ENCODE peak calls at places on chromosome 9, in six cellular contexts. A is uterus; L is Right ventricle myocardium superior; D is activated CD4-positive, alpha-beta T cell treated with anti-CD3 and anti-CD28 coated beads, Interleukin-2, amount 10 ng/mL, durations not matched to agents 7 days and 5 days; X is epithelial cell of esophagus; M is stimulated activated CD8-positive, alpha-beta memory T cell treated with anti-CD3 and anti-CD28 coated beads, Interleukin-4, amount 100 ng/mL, for 1 hour. S is an unnamed sample.

GRCh38 chr9:124280176-124280691 is 22.5 kb downstream of the NEK6 start:
- DNase-seq in A (peak; percentile 54), L (peak; percentile 70), D (no peak), X (peak; percentile 57), M (no peak), S (no peak)

GRCh38 chr9:21553441-21553840 is 71.3 kb upstream of the IFNE start:
- DNase-seq in A (no peak), L (no peak), D (no peak), X (no peak), M (no peak), S (no peak)

GRCh38 chr9:28598396-28598795 is 1025.1 kb upstream of the C9orf72 start:
- DNase-seq in A (no peak), L (no peak), D (no peak), X (no peak), M (no peak), S (no peak)

GRCh38 chr9:134662143-134662876 is 20.7 kb downstream of the COL5A1 start:
- DNase-seq in A (peak; percentile 87), L (peak; percentile 78), D (no peak), X (no peak), M (no peak), S (no peak)

GRCh38 chr9:115341401-115341800 is 223.4 kb upstream of the TNC start:
- DNase-seq in A (peak; percentile 17), L (no peak), D (no peak), X (no peak), M (no peak), S (no peak)

GRCh38 chr9:124197177-124198095 is 60.3 kb upstream of the NEK6 start:
- DNase-seq in A (no peak), L (peak; percentile 60), D (no peak), X (no peak), M (no peak), S (no peak)

GRCh38 chr9:115018547-115019435 is 88.4 kb upstream of the TNFSF8 start:
- DNase-seq in A (peak; percentile 72), L (no peak), D (no peak), X (no peak), M (no peak), S (no peak)

GRCh38 chr9:35813434-35814105 is 1.3 kb downstream of the HINT2 start:
- DNase-seq in A (no peak), L (no peak), D (no peak), X (peak; percentile 67), M (no peak), S (no peak)

GRCh38 chr9:93730213-93730612 is 153.8 kb downstream of the PHF2 start:
- DNase-seq in A (no peak), L (no peak), D (no peak), X (no peak), M (no peak), S (no peak)

S was measured in NCI-H187.